ENCODE peak calls at places on chromosomes 13 and 19, in five cellular contexts. I, E, U, Z and R are unnamed samples.

GRCh38 chr13:51773515-51773914 is 30.4 kb downstream of the DHRS12 start:
- DNase-seq in I (no peak), E (no peak), U (no peak), Z (no peak), R (no peak)

GRCh38 chr13:22487932-22488331 is 692.8 kb upstream of the SGCG start:
- DNase-seq in I (no peak), E (no peak), U (no peak), Z (no peak), R (no peak)

GRCh38 chr13:44300895-44301638 is 72.6 kb upstream of the SERP2 start:
- DNase-seq in I (no peak), E (peak; percentile 56), U (no peak), Z (peak; percentile 89), R (no peak)

GRCh38 chr13:106033634-106034033 is 501.8 kb downstream of the EFNB2 start:
- DNase-seq in I (no peak), E (no peak), U (no peak), Z (peak; percentile 49), R (peak; percentile 4)

GRCh38 chr19:55703790-55704215 is 28.8 kb downstream of the EPN1 start:
- DNase-seq in I (peak; percentile 83), E (no peak), U (peak; percentile 15), Z (no peak), R (peak; percentile 86)

GRCh38 chr19:49335071-49335783 is at the start of gene CD37:
- DNase-seq in I (no peak), E (no peak), U (no peak), Z (no peak), R (no peak)

GRCh38 chr19:45794627-45795026 is 2.0 kb upstream of the DMWD start:
- DNase-seq in I (no peak), E (no peak), U (no peak), Z (no peak), R (no peak)

GRCh38 chr19:5804516-5805464 is at the start of gene NRTN:
- DNase-seq in I (peak; percentile 82), E (peak; percentile 33), U (peak; percentile 84), Z (peak; percentile 57), R (peak; percentile 75)

GRCh38 chr13:101308247-101309013 is 107.9 kb downstream of the NALCN start:
- DNase-seq in I (no peak), E (no peak), U (no peak), Z (no peak), R (no peak)

GRCh38 chr13:101305981-101306411 is 110.3 kb downstream of the NALCN start:
- DNase-seq in I (peak; percentile 6), E (no peak), U (no peak), Z (no peak), R (no peak)

GRCh38 chr13:101307181-101307701 is 109.1 kb downstream of the NALCN start:
- DNase-seq in I (no peak), E (no peak), U (no peak), Z (no peak), R (no peak)

GRCh38 chr13:101309014-101309619 is 107.2 kb downstream of the NALCN start:
- DNase-seq in I (no peak), E (peak; percentile 16), U (no peak), Z (peak; percentile 33), R (no peak)

GRCh38 chr13:101306773-101307172 is 109.5 kb downstream of the NALCN start:
- DNase-seq in I (no peak), E (no peak), U (no peak), Z (no peak), R (no peak)
- H3F3A ChIP-seq in I (peaks cover 37% of the 10 kb centered on the region), E (no peaks in the 10 kb centered on the region), U (no peaks in the 10 kb centered on the region), Z (peaks cover 4% of the 10 kb centered on the region), R (no peaks in the 10 kb centered on the region)

GRCh38 chr13:30925429-30925828 is 7.0 kb upstream of the TEX26 start:
- DNase-seq in I (no peak), E (no peak), U (no peak), Z (no peak), R (no peak)
- H3F3A ChIP-seq in I (no peaks in the 10 kb centered on the region), E (no peaks in the 10 kb centered on the region), U (no peaks in the 10 kb centered on the region), Z (no peaks in the 10 kb centered on the region), R (no peaks in the 10 kb centered on the region)

DNA sequence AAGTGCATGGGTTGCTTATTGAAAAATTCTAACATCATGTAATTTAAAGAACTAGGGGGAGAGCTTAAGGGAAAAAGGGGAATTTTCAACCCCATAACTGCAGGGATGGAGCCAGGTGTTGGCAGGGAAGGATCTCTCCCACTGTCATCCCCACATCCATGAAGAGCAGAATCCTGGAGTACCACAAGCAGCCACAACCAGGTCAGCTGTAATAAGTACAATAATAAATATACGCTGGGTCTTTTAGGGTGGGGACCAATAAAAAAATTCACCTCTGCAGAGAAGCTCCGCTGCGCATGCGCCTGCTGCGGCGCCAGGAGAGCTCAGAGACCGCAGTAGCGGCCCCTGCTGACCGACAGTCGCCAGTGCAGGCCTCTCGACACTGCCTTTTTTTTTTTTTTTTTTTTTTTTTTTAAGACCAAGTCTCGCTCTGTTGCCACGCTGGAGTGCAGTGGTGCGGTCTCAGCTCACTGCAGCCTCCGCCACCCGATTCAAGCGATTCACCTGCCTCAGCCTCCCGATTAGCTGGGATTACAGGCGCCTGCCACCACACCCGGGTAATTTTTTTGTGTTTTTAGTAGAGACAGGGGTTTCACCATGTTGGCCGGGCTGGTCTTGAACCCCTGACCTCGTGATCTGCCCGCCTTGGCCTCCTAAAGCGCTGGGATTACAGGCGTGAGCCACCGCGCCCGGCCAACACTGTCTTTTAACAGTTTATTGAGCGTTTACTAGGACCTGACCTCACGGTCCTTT is 2.5 kb upstream of the EEF2 start:
- DNase-seq in I (peak; percentile 87), E (peak; percentile 78), U (peak; percentile 94), Z (peak; percentile 87), R (peak; percentile 84)
- H3F3A ChIP-seq in I (peaks cover 27% of the 10 kb centered on the region), E (peaks cover 44% of the 10 kb centered on the region), U (peaks cover 51% of the 10 kb centered on the region), Z (peaks cover 4% of the 10 kb centered on the region), R (peaks cover 25% of the 10 kb centered on the region)

GRCh38 chr19:512548-513365 is 5.5 kb downstream of the TPGS1 start:
- DNase-seq in I (no peak), E (no peak), U (no peak), Z (no peak), R (no peak)
- H3F3A ChIP-seq in I (peaks cover 5% of the 10 kb centered on the region), E (peaks cover 12% of the 10 kb centered on the region), U (peaks cover 45% of the 10 kb centered on the region), Z (no peaks in the 10 kb centered on the region), R (peaks cover 24% of the 10 kb centered on the region)

GRCh38 chr19:54199401-54199800 is 1.3 kb upstream of the RPS9 start:
- DNase-seq in I (no peak), E (no peak), U (no peak), Z (no peak), R (no peak)

GRCh38 chr19:54204767-54205468 is 4.3 kb downstream of the RPS9 start:
- DNase-seq in I (no peak), E (no peak), U (no peak), Z (no peak), R (no peak)

GRCh38 chr19:54201172-54201701 is 579 bp downstream of the RPS9 start:
- DNase-seq in I (no peak), E (no peak), U (no peak), Z (peak; percentile 2), R (no peak)

GRCh38 chr19:54203151-54203611 is 2.5 kb downstream of the RPS9 start:
- DNase-seq in I (no peak), E (no peak), U (no peak), Z (peak; percentile 46), R (no peak)

DNA sequence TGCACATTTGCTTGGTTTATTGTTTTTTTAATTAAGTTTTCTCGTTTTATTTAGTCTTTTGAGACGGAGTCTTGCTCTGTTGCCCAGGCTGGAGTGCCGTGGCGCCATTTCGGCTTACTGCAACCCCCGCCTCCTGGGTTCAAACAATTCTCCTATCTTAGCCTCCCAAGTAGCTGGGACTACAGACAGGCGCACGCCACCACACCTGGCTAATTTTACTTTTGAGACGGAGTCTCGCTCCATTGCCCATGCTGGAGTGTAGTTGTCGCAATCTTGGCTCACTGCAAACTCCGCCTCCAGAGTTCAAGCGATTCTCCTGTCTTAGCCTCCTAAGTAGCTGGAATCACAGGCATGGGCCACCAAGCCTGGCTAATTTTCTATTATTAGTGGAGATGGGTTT is 1.3 kb downstream of the RPS9 start:
- DNase-seq in I (no peak), E (no peak), U (no peak), Z (no peak), R (no peak)
- H3F3A ChIP-seq in I (peaks cover 44% of the 10 kb centered on the region), E (peaks cover 64% of the 10 kb centered on the region), U (peaks cover 70% of the 10 kb centered on the region), Z (peaks cover 32% of the 10 kb centered on the region), R (peaks cover 58% of the 10 kb centered on the region)

DNA sequence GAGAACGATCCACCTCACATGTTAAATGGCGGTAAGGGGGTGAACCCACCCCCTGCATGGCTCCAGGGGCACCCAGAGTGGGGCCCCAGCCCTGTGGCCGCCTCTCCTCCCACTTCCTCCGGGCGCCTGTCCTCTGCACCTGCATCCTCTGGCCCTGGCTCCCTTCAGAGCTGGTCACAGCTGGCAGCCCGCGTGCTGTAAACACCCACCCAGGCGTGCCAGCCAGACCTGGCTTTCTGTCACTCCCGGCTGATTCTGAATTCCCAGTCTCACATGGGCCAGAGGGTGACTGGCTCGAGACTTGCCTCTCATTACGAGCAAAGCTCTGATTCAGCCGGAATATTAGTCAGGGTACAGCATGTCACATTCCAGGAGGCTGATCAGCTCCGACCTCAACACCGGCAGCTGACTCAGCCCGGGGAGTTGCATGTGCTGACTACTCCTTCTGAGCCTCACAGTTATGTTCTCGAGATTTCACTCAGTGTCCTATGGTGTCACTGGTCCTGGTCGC is 75.1 kb downstream of the GNG7 start:
- DNase-seq in I (no peak), E (peak; percentile 64), U (no peak), Z (peak; percentile 96), R (no peak)
- H3F3A ChIP-seq in I (peaks cover 7% of the 10 kb centered on the region), E (peaks cover 8% of the 10 kb centered on the region), U (peaks cover 6% of the 10 kb centered on the region), Z (no peaks in the 10 kb centered on the region), R (no peaks in the 10 kb centered on the region)

GRCh38 chr13:40585911-40586471 is 80.5 kb downstream of the FOXO1 start:
- DNase-seq in I (no peak), E (no peak), U (no peak), Z (peak; percentile 81), R (peak; percentile 61)

GRCh38 chr13:40586886-40587285 is 79.6 kb downstream of the FOXO1 start:
- DNase-seq in I (no peak), E (no peak), U (no peak), Z (no peak), R (no peak)

GRCh38 chr13:40589285-40590109 is 76.9 kb downstream of the FOXO1 start:
- DNase-seq in I (no peak), E (no peak), U (peak; percentile 38), Z (peak; percentile 53), R (no peak)

GRCh38 chr13:40590112-40590862 is 76.2 kb downstream of the FOXO1 start:
- DNase-seq in I (no peak), E (no peak), U (no peak), Z (no peak), R (no peak)

GRCh38 chr13:40588101-40588500 is 78.3 kb downstream of the FOXO1 start:
- DNase-seq in I (no peak), E (no peak), U (no peak), Z (no peak), R (no peak)
- H3F3A ChIP-seq in I (no peaks in the 10 kb centered on the region), E (no peaks in the 10 kb centered on the region), U (no peaks in the 10 kb centered on the region), Z (no peaks in the 10 kb centered on the region), R (no peaks in the 10 kb centered on the region)